ENCODE peak calls at places on chromosomes 12 and 14, in ten cellular contexts. L, W, A, G, B, U, Y, T, S and P are unnamed samples. For H3K36me3, the result is how much of the 10 kb centered on the place peaks cover.

GRCh38 chr12:107225626-107226025 is 132.3 kb upstream of the CRY1 start:
- DNase-seq in B (no peak), T (no peak), L (no peak), Y (no peak), G (no peak), A (no peak), W (no peak), S (no peak), U (no peak), P (no peak)

GRCh38 chr12:31004666-31005065 is 69.0 kb upstream of the DDX11 start:
- DNase-seq in G (no peak), A (no peak), L (peak), W (no peak), T (no peak), B (no peak), S (no peak), Y (peak), U (peak), P (no peak)

GRCh38 chr12:44046732-44047417 is 211.0 kb downstream of the TMEM117 start:
- DNase-seq in B (no peak), G (no peak), T (no peak), W (no peak), A (no peak), Y (no peak), U (no peak), S (no peak), L (no peak), P (no peak)

GRCh38 chr12:65923228-65923627 is 98.9 kb downstream of the HMGA2 start:
- DNase-seq in S (no peak), Y (no peak), W (no peak), U (no peak), A (no peak), T (no peak), B (no peak), G (no peak), L (no peak), P (no peak)

GRCh38 chr12:8907513-8907912 is 6.8 kb upstream of the PHC1 start:
- DNase-seq in U (no peak), S (no peak), G (no peak), B (no peak), A (no peak), W (no peak), Y (no peak), T (no peak), L (no peak), P (no peak)

GRCh38 chr14:49250517-49250916 is 335.7 kb downstream of the RPS29 start:
- DNase-seq in A (no peak), W (no peak), T (no peak), U (no peak), L (no peak), S (no peak), G (no peak), Y (no peak), B (no peak), P (no peak)

GRCh38 chr14:102659797-102660196 is 67.3 kb downstream of the RCOR1 start:
- DNase-seq in U (no peak), W (no peak), A (no peak), T (no peak), B (no peak), S (no peak), Y (no peak), L (no peak), G (no peak), P (no peak)

GRCh38 chr12:120438495-120439198 is 734 bp downstream of the COX6A1 start:
- DNase-seq in S (no peak), Y (no peak), G (no peak), T (no peak), A (no peak), L (no peak), W (no peak), U (no peak), B (no peak), P (no peak)

GRCh38 chr12:68089101-68089500 is 70.4 kb downstream of the IFNG start:
- DNase-seq in A (no peak), W (no peak), Y (no peak), U (no peak), L (no peak), S (no peak), B (no peak), T (no peak), G (no peak), P (no peak)

GRCh38 chr14:20429801-20430669 is 5.9 kb downstream of the KLHL33 start:
- DNase-seq in G (no peak), U (peak), Y (no peak), S (no peak), L (no peak), W (peak), A (no peak), B (no peak), T (no peak), P (no peak)

GRCh38 chr14:34075826-34076225 is 125.0 kb upstream of the EGLN3 start:
- DNase-seq in U (no peak), S (no peak), T (no peak), B (no peak), Y (no peak), A (no peak), G (no peak), W (no peak), L (no peak), P (no peak)

GRCh38 chr12:127381043-127381668 is 885.8 kb upstream of the TMEM132C start:
- DNase-seq in A (no peak), S (peak), L (no peak), W (peak), G (peak), B (no peak), Y (no peak), U (peak), T (no peak), P (no peak)

GRCh38 chr12:71426030-71426570 is 13.5 kb upstream of the LGR5 start:
- DNase-seq in A (no peak), B (no peak), Y (no peak), L (no peak), G (no peak), T (no peak), S (no peak), U (no peak), W (no peak), P (no peak)

GRCh38 chr14:81211844-81212243 is 8.9 kb downstream of the GTF2A1 start:
- DNase-seq in S (peak), T (peak), L (no peak), U (no peak), W (peak), B (no peak), G (no peak), Y (no peak), A (no peak), P (no peak)

GRCh38 chr12:48265792-48266191 is 62.7 kb upstream of the OR10AD1 start:
- DNase-seq in S (no peak), Y (no peak), W (no peak), T (no peak), U (no peak), A (no peak), B (no peak), G (no peak), L (no peak), P (no peak)

GRCh38 chr14:59055439-59056045 is 132.9 kb upstream of the DAAM1 start:
- DNase-seq in Y (no peak), W (peak), S (peak), T (no peak), A (no peak), G (no peak), B (no peak), L (no peak), U (no peak), P (no peak)

GRCh38 chr12:121121805-121122204 is 10.9 kb upstream of the P2RX7 start:
- DNase-seq in Y (no peak), U (no peak), S (no peak), G (no peak), T (no peak), B (no peak), W (no peak), A (no peak), L (no peak), P (no peak)

GRCh38 chr12:66648336-66648735 is 30.5 kb downstream of the GRIP1 start:
- DNase-seq in A (no peak), W (no peak), G (no peak), U (no peak), S (no peak), Y (no peak), L (no peak), T (no peak), B (no peak), P (no peak)

GRCh38 chr14:68297871-68298468 is 478.4 kb downstream of the RAD51B start:
- DNase-seq in T (no peak), W (no peak), A (no peak), B (no peak), S (peak), Y (no peak), U (no peak), L (no peak), G (no peak), P (no peak)

GRCh38 chr14:77133718-77134338 is 7.8 kb downstream of the ZDHHC22 start:
- DNase-seq in L (no peak), A (no peak), U (peak), G (no peak), S (peak), T (peak), Y (peak), W (no peak), B (no peak), P (no peak)

GRCh38 chr12:102879144-102879763 is 37.8 kb downstream of the PAH start:
- DNase-seq in B (no peak), S (peak), T (no peak), U (peak), L (peak), A (peak), Y (peak), W (no peak), G (no peak), P (no peak)

GRCh38 chr14:72826039-72826438 is 67.9 kb downstream of the DPF3 start:
- DNase-seq in S (no peak), U (no peak), W (no peak), T (no peak), Y (no peak), B (no peak), L (no peak), A (no peak), G (no peak), P (no peak)

GRCh38 chr14:102993523-102993922 is 63.8 kb downstream of the CDC42BPB start:
- DNase-seq in S (peak), Y (no peak), G (no peak), L (no peak), A (no peak), B (no peak), T (no peak), W (no peak), U (no peak), P (no peak)

GRCh38 chr12:25957898-25958253 is 606 bp upstream of the RASSF8 start:
- DNase-seq in A (peak), B (no peak), W (no peak), Y (peak), U (peak), T (no peak), S (no peak), L (no peak), G (no peak), P (no peak)

GRCh38 chr12:22518998-22519397 is 25.3 kb downstream of the C2CD5 start:
- DNase-seq in S (no peak), W (no peak), L (no peak), T (no peak), U (no peak), G (no peak), Y (no peak), B (no peak), A (no peak), P (no peak)

GRCh38 chr12:38490941-38491340 is 174.4 kb downstream of the ALG10B start:
- DNase-seq in W (no peak), L (no peak), G (no peak), T (no peak), Y (no peak), B (no peak), U (no peak), S (no peak), A (no peak), P (no peak)

GRCh38 chr12:11823043-11823442 is 173.6 kb downstream of the ETV6 start:
- DNase-seq in B (no peak), Y (no peak), U (no peak), G (no peak), A (no peak), T (no peak), L (no peak), S (no peak), W (no peak), P (no peak)

GRCh38 chr14:47674546-47675238 is 713 bp downstream of the MDGA2 start:
- DNase-seq in S (peak), G (no peak), W (no peak), A (no peak), L (no peak), B (no peak), Y (no peak), U (no peak), T (no peak), P (no peak)

GRCh38 chr12:93273834-93274705 is 103.7 kb upstream of the NUDT4 start:
- DNase-seq in Y (no peak), A (no peak), U (no peak), T (no peak), W (no peak), B (no peak), L (no peak), S (no peak), G (no peak), P (no peak)

GRCh38 chr12:105420659-105421240 is 90.3 kb downstream of the C12orf75 start:
- DNase-seq in L (peak), U (peak), S (peak), B (peak), A (peak), T (peak), G (peak), W (peak), Y (peak), P (no peak)

GRCh38 chr14:105840266-105841021 is 314.1 kb downstream of the TMEM121 start:
- DNase-seq in A (no peak), G (no peak), U (peak), Y (no peak), W (no peak), S (no peak), L (peak), B (no peak), T (peak), P (no peak)
- H3K36me3 ChIP-seq in A (under half), G (under half), U (under half), Y (under half), W (under half), S (under half), L (under half), B (under half), T (under half), P (under half)

DNA sequence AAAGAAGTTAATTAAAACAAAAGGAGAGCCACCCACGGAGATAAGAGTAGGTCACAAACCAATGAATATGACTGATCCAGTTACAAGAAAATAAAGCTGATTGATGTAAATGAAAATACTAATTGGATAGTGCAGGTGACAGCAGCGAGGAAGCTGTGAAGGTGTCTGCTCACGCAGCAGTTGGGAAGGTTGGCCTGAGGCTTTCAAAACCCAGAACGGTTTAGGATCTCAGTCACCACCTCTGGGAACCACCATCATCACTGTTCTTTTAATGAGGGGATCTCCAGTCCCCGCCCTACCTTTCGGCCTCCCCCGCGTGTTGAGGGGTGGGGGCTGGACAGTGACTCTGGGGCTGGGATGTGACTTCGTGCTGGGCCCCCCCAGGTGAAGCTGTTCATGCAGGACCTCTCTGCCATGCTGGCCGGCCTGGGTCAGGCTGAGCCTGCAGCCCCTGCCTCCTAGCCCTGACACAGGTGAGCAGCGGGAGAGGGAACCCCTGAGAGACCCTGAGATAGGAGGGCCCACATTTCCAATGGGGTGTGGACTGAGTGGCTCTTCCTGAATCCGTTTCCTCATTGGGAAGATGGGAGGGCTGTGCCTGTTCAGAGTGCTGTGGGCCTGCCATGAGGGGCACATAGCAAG is 7.8 kb downstream of the CFAP73 start:
- DNase-seq in Y (no peak), B (no peak), A (no peak), U (no peak), T (no peak), S (no peak), L (no peak), W (no peak), G (no peak), P (no peak)
- H3K36me3 ChIP-seq in Y (half or more), B (under half), A (under half), U (under half), T (under half), S (under half), L (under half), W (under half), G (under half), P (under half)

GRCh38 chr12:117162167-117162539 is 28.1 kb downstream of the FBXO21 start:
- DNase-seq in S (no peak), U (no peak), T (no peak), W (no peak), G (no peak), B (no peak), Y (no peak), L (no peak), A (no peak), P (no peak)
- H3K36me3 ChIP-seq in S (under half), U (under half), T (half or more), W (half or more), G (half or more), B (half or more), Y (half or more), L (half or more), A (half or more), P (under half)

DNA sequence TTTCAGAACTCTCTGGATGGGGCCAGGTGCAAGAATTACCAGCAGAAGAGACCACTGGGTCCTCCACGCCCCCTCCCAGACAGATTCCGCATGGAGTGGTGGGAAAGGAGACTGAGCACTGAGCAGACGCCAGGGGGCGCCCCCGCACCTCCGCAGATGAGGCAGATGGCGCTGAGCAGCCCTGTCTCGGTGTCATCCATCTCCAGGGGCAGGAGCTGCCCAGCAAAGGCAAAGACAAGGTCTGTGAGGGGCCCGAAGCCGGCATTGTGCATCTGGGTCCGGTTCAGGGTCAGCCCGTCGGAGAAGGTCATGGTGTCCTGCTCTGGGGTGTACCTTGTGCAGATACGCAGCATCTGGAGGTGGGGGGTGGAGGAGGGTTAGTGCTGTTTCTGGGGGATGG is 6.3 kb upstream of the ITGB7 start:
- DNase-seq in B (peak), G (peak), W (peak), U (peak), T (peak), S (peak), A (peak), L (peak), Y (peak), P (no peak)
- H3K36me3 ChIP-seq in B (half or more), G (under half), W (under half), U (under half), T (under half), S (under half), A (under half), L (under half), Y (half or more), P (under half)

DNA sequence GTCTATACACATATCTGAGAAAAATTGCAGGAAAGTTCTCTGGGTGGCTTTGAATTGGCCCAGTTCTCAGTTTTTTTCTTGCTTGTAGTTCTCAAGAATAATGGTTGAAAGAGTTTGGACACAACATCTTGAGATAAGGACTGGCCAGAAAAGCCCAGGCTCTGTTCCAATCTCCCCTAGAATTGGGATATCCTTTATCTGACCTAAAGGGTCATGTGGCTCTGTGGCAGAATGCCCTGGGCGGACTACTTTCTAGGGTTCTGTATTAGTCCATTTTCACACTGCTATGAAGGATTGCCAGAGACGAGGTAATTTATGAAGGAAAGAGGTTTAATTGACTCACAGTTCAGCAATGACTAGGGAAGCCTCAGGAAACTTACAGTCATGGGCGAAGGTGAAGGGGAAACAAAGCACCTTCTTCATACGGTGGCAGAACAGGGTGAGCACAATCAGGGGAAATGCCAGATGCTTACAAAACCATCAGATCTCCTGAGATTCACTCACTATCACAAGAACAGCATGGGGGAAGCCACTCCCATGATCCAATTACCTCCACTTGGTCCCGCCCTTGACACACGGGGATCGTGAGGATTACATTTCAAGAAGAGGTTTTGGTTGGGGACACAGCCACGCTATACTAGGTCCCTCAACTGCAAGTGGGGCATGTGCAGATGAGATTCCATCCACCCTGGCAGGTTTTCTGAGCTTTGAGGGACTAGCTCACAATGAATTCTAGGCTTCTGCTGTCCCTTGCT is 1504.5 kb upstream of the FLRT2 start:
- DNase-seq in Y (no peak), A (no peak), S (no peak), U (no peak), T (no peak), W (no peak), B (no peak), G (no peak), L (no peak), P (no peak)
- H3K36me3 ChIP-seq in Y (under half), A (under half), S (under half), U (under half), T (under half), W (under half), B (under half), G (under half), L (under half), P (under half)

GRCh38 chr12:132672116-132672515 is 15.0 kb downstream of the POLE start:
- DNase-seq in T (no peak), B (no peak), Y (peak), L (peak), U (no peak), S (no peak), W (no peak), G (no peak), A (no peak), P (no peak)

GRCh38 chr12:132672678-132673077 is 14.5 kb downstream of the POLE start:
- DNase-seq in W (no peak), G (no peak), L (peak), B (no peak), A (no peak), S (no peak), U (no peak), Y (no peak), T (peak), P (no peak)

GRCh38 chr12:132675753-132676152 is 11.4 kb downstream of the POLE start:
- DNase-seq in U (no peak), T (no peak), A (no peak), L (peak), Y (no peak), B (no peak), W (no peak), G (no peak), S (no peak), P (no peak)

GRCh38 chr12:132674561-132674960 is 12.6 kb downstream of the POLE start:
- DNase-seq in A (no peak), L (no peak), U (no peak), W (no peak), B (no peak), S (no peak), Y (no peak), G (no peak), T (no peak), P (no peak)

GRCh38 chr12:132673288-132674179 is 13.6 kb downstream of the POLE start:
- DNase-seq in W (no peak), S (no peak), A (no peak), G (no peak), L (peak), Y (no peak), B (no peak), T (no peak), U (no peak), P (no peak)
- H3K36me3 ChIP-seq in W (half or more), S (under half), A (under half), G (under half), L (under half), Y (half or more), B (half or more), T (under half), U (under half), P (under half)